ENCODE peak calls at places on chromosomes 3 and 15, in four cellular contexts. V, X, R and W are unnamed samples.

GRCh38 chr3:37494206-37494605 is 319.8 kb upstream of the LRRFIP2 start:
- DNase-seq in V (no peak), X (peak; percentile 46), R (no peak), W (no peak)

GRCh38 chr3:133408961-133409360 is 9.1 kb downstream of the BFSP2 start:
- DNase-seq in V (peak; percentile 60), X (no peak), R (no peak), W (no peak)

GRCh38 chr3:39327746-39328349 is 1.7 kb upstream of the CCR8 start:
- DNase-seq in V (no peak), X (no peak), R (no peak), W (no peak)

GRCh38 chr15:51829360-51830278 is at the start of gene TMOD3:
- DNase-seq in V (peak; percentile 94), X (peak; percentile 92), R (peak; percentile 96), W (peak; percentile 93)

GRCh38 chr3:53970656-53971055 is 79.0 kb upstream of the SELENOK start:
- DNase-seq in V (peak; percentile 24), X (no peak), R (peak; percentile 8), W (no peak)

GRCh38 chr3:158602227-158602626 is 31.2 kb downstream of the MLF1 start:
- DNase-seq in V (no peak), X (no peak), R (no peak), W (no peak)

GRCh38 chr3:71903141-71903540 is 118.2 kb upstream of the PROK2 start:
- DNase-seq in V (peak; percentile 26), X (peak; percentile 24), R (no peak), W (peak; percentile 19)

GRCh38 chr3:45026957-45027356 is 854 bp downstream of the CLEC3B start:
- DNase-seq in V (peak; percentile 53), X (peak; percentile 88), R (peak; percentile 35), W (peak; percentile 47)

GRCh38 chr15:90868261-90868689 is at the start of gene FURIN:
- DNase-seq in V (no peak), X (no peak), R (peak; percentile 81), W (peak; percentile 31)

GRCh38 chr3:45010718-45011355 is 15.3 kb upstream of the CLEC3B start:
- DNase-seq in V (peak; percentile 57), X (no peak), R (no peak), W (no peak)

GRCh38 chr3:44467241-44467640 is 10.2 kb downstream of the ZNF445 start:
- DNase-seq in V (no peak), X (no peak), R (no peak), W (no peak)

GRCh38 chr3:5349343-5349742 is 161.8 kb downstream of the EDEM1 start:
- DNase-seq in V (no peak), X (no peak), R (no peak), W (no peak)

GRCh38 chr3:79606414-79606813 is 161.4 kb downstream of the ROBO1 start:
- DNase-seq in V (no peak), X (no peak), R (no peak), W (no peak)

GRCh38 chr3:132972333-132972732 is 65.9 kb upstream of the TMEM108 start:
- DNase-seq in V (peak; percentile 80), X (no peak), R (no peak), W (no peak)

GRCh38 chr3:80285370-80285769 is 517.6 kb upstream of the ROBO1 start:
- DNase-seq in V (peak; percentile 5), X (no peak), R (no peak), W (no peak)

GRCh38 chr15:70512772-70513362 is 250.5 kb downstream of the UACA start:
- DNase-seq in V (peak; percentile 77), X (no peak), R (peak; percentile 40), W (no peak)

GRCh38 chr3:30996467-30996866 is 102.0 kb upstream of the GADL1 start:
- DNase-seq in V (no peak), X (no peak), R (no peak), W (no peak)

GRCh38 chr3:32181370-32181769 is 57.1 kb upstream of the CMTM8 start:
- DNase-seq in V (no peak), X (no peak), R (no peak), W (no peak)

GRCh38 chr3:171704002-171704401 is 106.3 kb downstream of the PLD1 start:
- DNase-seq in V (peak; percentile 65), X (no peak), R (peak; percentile 58), W (peak; percentile 60)

GRCh38 chr3:181998828-181999227 is 287.1 kb downstream of the SOX2 start:
- DNase-seq in V (no peak), X (no peak), R (no peak), W (no peak)

GRCh38 chr3:14225421-14225820 is 46.8 kb downstream of the LSM3 start:
- DNase-seq in V (no peak), X (no peak), R (peak; percentile 64), W (no peak)
- H3K4me1 ChIP-seq in V (peaks cover 16% of the 10 kb centered on the region), X (no peaks in the 10 kb centered on the region), R (peaks cover 30% of the 10 kb centered on the region), W (no peaks in the 10 kb centered on the region)

DNA sequence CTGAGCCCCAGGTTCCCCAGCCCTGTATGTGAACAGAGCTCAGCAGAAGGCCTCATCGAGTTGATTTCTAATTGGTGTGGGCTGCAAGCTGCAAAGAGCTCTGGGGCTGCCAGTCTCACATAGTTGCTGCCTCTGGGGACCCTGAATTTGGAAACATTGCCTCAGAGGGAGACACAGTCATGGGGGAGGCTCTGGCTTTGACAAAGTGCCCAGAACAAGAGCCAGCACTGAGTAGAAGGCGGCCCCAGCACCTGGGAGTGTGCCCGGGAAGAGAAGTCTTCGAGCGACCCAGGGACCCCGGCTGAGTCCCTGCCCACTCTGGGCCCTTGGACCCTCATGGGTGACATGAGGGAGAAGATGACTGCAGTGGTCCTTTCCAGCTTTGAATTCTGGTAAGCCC is 7.3 kb downstream of the NTRK3 start:
- DNase-seq in V (peak; percentile 64), X (peak; percentile 79), R (no peak), W (no peak)
- H3K4me3 ChIP-seq in V (no peak overlapping the region), X (no peak overlapping the region), R (no peak overlapping the region), W (no peak overlapping the region)

GRCh38 chr3:112651076-112651475 is 10.1 kb upstream of the CCDC80 start:
- DNase-seq in V (no peak), X (no peak), R (no peak), W (no peak)
- H3K4me1 ChIP-seq in V (no peaks in the 10 kb centered on the region), X (peaks cover 44% of the 10 kb centered on the region), R (no peaks in the 10 kb centered on the region), W (no peaks in the 10 kb centered on the region)

GRCh38 chr3:42035007-42035406 is 56.1 kb upstream of the TRAK1 start:
- DNase-seq in V (no peak), X (no peak), R (no peak), W (no peak)
- H3K4me3 ChIP-seq in V (no peak overlapping the region), X (no peak overlapping the region), R (no peak overlapping the region), W (no peak overlapping the region)

GRCh38 chr3:114624047-114624445 is 330.2 kb downstream of the TIGIT start:
- DNase-seq in V (peak; percentile 77), X (peak; percentile 80), R (peak; percentile 25), W (peak; percentile 24)
- H3K4me1 ChIP-seq in V (peaks cover 8% of the 10 kb centered on the region), X (peaks cover 64% of the 10 kb centered on the region), R (peaks cover 4% of the 10 kb centered on the region), W (peaks cover 20% of the 10 kb centered on the region)

DNA sequence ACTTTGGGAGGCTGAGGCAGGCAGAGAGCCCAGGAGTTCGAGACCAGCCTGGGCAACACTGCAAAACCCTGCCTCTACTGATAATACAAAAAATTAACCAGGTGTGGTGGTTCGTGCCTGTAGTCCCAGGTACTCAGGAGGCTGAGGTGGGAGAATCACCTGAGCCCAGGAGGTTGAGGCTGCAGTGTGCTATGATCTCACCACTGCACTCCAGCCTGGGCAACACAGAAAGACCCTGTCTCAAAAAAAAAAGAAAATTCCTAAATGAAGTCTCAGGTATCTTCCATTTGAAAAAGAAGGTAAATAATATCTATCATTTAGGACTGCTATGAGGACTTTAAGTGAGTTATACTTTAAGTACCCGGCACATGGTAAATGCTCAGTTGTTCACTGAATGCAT is 2.9 kb downstream of the SMARCC1 start:
- DNase-seq in V (no peak), X (no peak), R (no peak), W (no peak)
- H3K4me3 ChIP-seq in V (no peak overlapping the region), X (no peak overlapping the region), R (no peak overlapping the region), W (no peak overlapping the region)

GRCh38 chr3:63918321-63918720 is 6.1 kb upstream of the SCAANT1 start:
- DNase-seq in V (peak; percentile 32), X (no peak), R (no peak), W (no peak)

GRCh38 chr3:63920001-63920400 is 7.8 kb upstream of the SCAANT1 start:
- DNase-seq in V (no peak), X (no peak), R (no peak), W (no peak)

GRCh38 chr3:63922800-63923199 is 10.6 kb upstream of the SCAANT1 start:
- DNase-seq in V (no peak), X (no peak), R (no peak), W (no peak)

GRCh38 chr3:63927623-63928280 is 15.6 kb upstream of the SCAANT1 start:
- DNase-seq in V (no peak), X (no peak), R (no peak), W (no peak)

GRCh38 chr3:63921741-63922482 is 9.7 kb upstream of the SCAANT1 start:
- DNase-seq in V (no peak), X (no peak), R (no peak), W (no peak)
- H3K4me1 ChIP-seq in V (no peaks in the 10 kb centered on the region), X (no peaks in the 10 kb centered on the region), R (no peaks in the 10 kb centered on the region), W (peaks cover 63% of the 10 kb centered on the region)

DNA sequence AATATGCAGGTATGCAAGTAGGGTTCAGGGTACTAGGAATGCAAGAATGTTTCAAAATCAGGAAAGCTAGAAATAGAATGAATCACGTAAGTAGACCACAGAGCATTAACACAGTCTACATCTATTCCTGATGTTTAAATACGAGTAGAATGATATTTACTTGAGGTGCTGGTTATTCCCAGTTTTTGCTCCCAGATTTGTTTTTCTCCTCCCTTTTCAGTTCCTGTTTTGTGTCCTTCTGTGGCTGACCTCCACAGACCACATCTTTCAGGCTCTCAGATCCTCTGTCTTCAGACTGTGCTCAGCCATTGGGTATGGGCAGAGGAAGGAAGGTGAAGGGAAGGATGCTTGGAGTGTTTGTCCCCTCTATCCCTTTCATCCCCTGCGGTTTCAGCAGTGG is 276.5 kb downstream of the ZNF621 start:
- DNase-seq in V (peak; percentile 21), X (no peak), R (no peak), W (no peak)
- H3K4me3 ChIP-seq in V (no peak overlapping the region), X (no peak overlapping the region), R (no peak overlapping the region), W (no peak overlapping the region)

DNA sequence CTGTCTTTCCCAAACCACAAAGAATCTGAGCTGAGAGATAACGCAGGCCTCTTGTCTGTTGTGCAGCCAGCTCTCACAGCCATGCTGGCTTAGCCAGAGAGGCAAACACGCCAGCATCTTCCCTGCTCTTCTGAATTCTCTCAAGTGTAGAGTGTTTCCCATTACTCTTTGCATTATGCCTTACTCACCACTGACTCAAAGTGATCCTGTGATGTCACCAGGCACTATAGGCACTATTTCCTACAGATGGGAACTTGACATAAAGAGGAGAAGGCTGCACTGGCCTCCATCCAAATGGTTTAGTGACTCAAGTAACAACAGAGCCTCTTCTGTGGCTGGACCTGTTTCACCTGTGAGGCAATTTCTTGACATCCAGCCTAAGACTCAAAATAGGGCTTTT is 44.4 kb downstream of the PDZRN3 start:
- DNase-seq in V (peak; percentile 92), X (no peak), R (no peak), W (peak; percentile 21)
- H3K4me1 ChIP-seq in V (peaks cover 11% of the 10 kb centered on the region), X (peaks cover 73% of the 10 kb centered on the region), R (no peaks in the 10 kb centered on the region), W (no peaks in the 10 kb centered on the region)

GRCh38 chr3:124648551-124648950 is 81.7 kb upstream of the UMPS start:
- DNase-seq in V (no peak), X (no peak), R (no peak), W (no peak)

GRCh38 chr3:124640907-124641306 is 89.3 kb upstream of the UMPS start:
- DNase-seq in V (no peak), X (no peak), R (no peak), W (no peak)

GRCh38 chr3:124639406-124640237 is 90.6 kb upstream of the UMPS start:
- DNase-seq in V (no peak), X (no peak), R (no peak), W (no peak)

GRCh38 chr3:124643453-124643852 is 86.8 kb upstream of the UMPS start:
- DNase-seq in V (no peak), X (no peak), R (no peak), W (no peak)
- H3K4me3 ChIP-seq in V (no peak overlapping the region), X (no peak overlapping the region), R (no peak overlapping the region), W (no peak overlapping the region)